ENCODE peak calls at places on chromosomes 11 and 22, in four cellular contexts. W is astrocyte, O is DND-41, K is AG08395. J is an unnamed sample.

GRCh38 chr11:57458060-57458409 is 2.3 kb upstream of the RTN4RL2 start:
- DNase-seq in W (no peak), O (no peak), K (no peak), J (no peak)

GRCh38 chr11:134433251-134433650 is 21.2 kb upstream of the B3GAT1 start:
- DNase-seq in W (no peak), O (no peak), K (no peak), J (no peak)

GRCh38 chr11:12288934-12289666 is 88.3 kb upstream of the PARVA start:
- DNase-seq in O (no peak), K (no peak), W (no peak), J (no peak)

GRCh38 chr11:33936745-33937612 is 45.1 kb upstream of the LMO2 start:
- DNase-seq in O (no peak), K (peak), W (peak), J (no peak)

GRCh38 chr11:67522338-67522737 is 908 bp downstream of the CABP2 start:
- DNase-seq in W (no peak), K (no peak), O (no peak), J (no peak)

GRCh38 chr22:31343235-31344191 is 2.6 kb downstream of the PATZ1 start:
- DNase-seq in K (peak), O (no peak), W (no peak), J (no peak)

GRCh38 chr11:120928506-120929062 is 95.3 kb upstream of the TBCEL start:
- DNase-seq in O (no peak), K (no peak), W (no peak), J (no peak)

GRCh38 chr11:76232026-76232665 is 25.8 kb upstream of the WNT11 start:
- DNase-seq in W (no peak), K (no peak), O (peak), J (peak)

GRCh38 chr11:125389339-125390166 is 106.5 kb downstream of the FEZ1 start:
- DNase-seq in W (no peak), O (no peak), K (no peak), J (no peak)

J was measured in CD4-positive, CD25-positive, alpha-beta regulatory T cell.